ENCODE peak calls at places on chromosomes 1 and 21, in six cellular contexts. M, R, O, U, H and Q are unnamed samples.

GRCh38 chr1:223008808-223009207 is 134.2 kb downstream of the TLR5 start:
- DNase-seq in R (no peak), U (no peak), M (no peak), H (no peak), O (no peak), Q (no peak)

GRCh38 chr21:33265664-33266049 is 510 bp upstream of the IL10RB start:
- DNase-seq in U (no peak), R (no peak), H (no peak), O (peak), M (no peak), Q (peak)

GRCh38 chr1:151596166-151596933 is 15.5 kb upstream of the SNX27 start:
- DNase-seq in H (no peak), R (peak), O (no peak), M (no peak), U (no peak), Q (no peak)

GRCh38 chr1:192445243-192445642 is 128.5 kb downstream of the RGS21 start:
- DNase-seq in R (no peak), H (no peak), M (no peak), U (no peak), O (no peak), Q (no peak)

GRCh38 chr1:117059334-117059677 is 820 bp upstream of the TTF2 start:
- DNase-seq in H (peak), U (peak), M (no peak), R (peak), O (peak), Q (peak)

GRCh38 chr1:193335797-193336428 is 149.5 kb upstream of the B3GALT2 start:
- DNase-seq in R (no peak), O (no peak), M (no peak), U (no peak), H (no peak), Q (no peak)

GRCh38 chr1:156310962-156311361 is 11.9 kb upstream of the VHLL start:
- DNase-seq in O (no peak), M (no peak), H (no peak), U (no peak), R (peak), Q (no peak)

GRCh38 chr1:111203681-111204210 is 3.3 kb upstream of the DENND2D start:
- DNase-seq in O (peak), R (no peak), M (no peak), U (peak), H (peak), Q (peak)

GRCh38 chr1:174939771-174940545 is 59.8 kb upstream of the CACYBP start:
- DNase-seq in U (no peak), M (no peak), R (no peak), H (no peak), O (no peak), Q (no peak)